ENCODE peak calls at places on chromosome 4, in four cellular contexts. L, C, Y and V are unnamed samples. For H3K4me1, the result is how much of the 10 kb centered on the place peaks cover.

GRCh38 chr4:92969650-92970370 is 666.0 kb downstream of the GRID2 start:
- DNase-seq in C (no peak), Y (no peak), L (no peak), V (no peak)

GRCh38 chr4:120753854-120754253 is 168.7 kb downstream of the PRDM5 start:
- DNase-seq in L (no peak), Y (no peak), C (no peak), V (no peak)

GRCh38 chr4:120754590-120754989 is 167.9 kb downstream of the PRDM5 start:
- DNase-seq in Y (no peak), L (no peak), C (no peak), V (no peak)

GRCh38 chr4:88244821-88245579 is 39.4 kb downstream of the PPM1K start:
- DNase-seq in L (no peak), Y (no peak), C (no peak), V (peak)

GRCh38 chr4:73447701-73448100 is 11.7 kb downstream of the AFP start:
- DNase-seq in Y (no peak), C (no peak), L (no peak), V (no peak)

GRCh38 chr4:83075271-83075670 is 39.3 kb downstream of the PLAC8 start:
- DNase-seq in C (no peak), L (no peak), Y (no peak), V (no peak)

GRCh38 chr4:163591614-163592020 is 97.1 kb downstream of the TMA16 start:
- DNase-seq in L (no peak), Y (no peak), C (no peak), V (no peak)

GRCh38 chr4:77201343-77201742 is 44.3 kb downstream of the CCNG2 start:
- DNase-seq in Y (no peak), C (no peak), L (no peak), V (no peak)

GRCh38 chr4:79174855-79175254 is 151.0 kb downstream of the NAA11 start:
- DNase-seq in Y (no peak), L (no peak), C (no peak), V (no peak)

GRCh38 chr4:86357608-86358007 is 2.2 kb downstream of the MAPK10 start:
- DNase-seq in L (no peak), Y (no peak), C (no peak), V (no peak)

GRCh38 chr4:86356831-86357230 is 3.0 kb downstream of the MAPK10 start:
- DNase-seq in L (no peak), C (no peak), Y (no peak), V (no peak)

GRCh38 chr4:86359944-86360478 is at the start of gene MAPK10:
- DNase-seq in C (peak), L (peak), Y (peak), V (peak)

GRCh38 chr4:86356425-86356824 is 3.4 kb downstream of the MAPK10 start:
- DNase-seq in C (no peak), L (no peak), Y (no peak), V (no peak)

DNA sequence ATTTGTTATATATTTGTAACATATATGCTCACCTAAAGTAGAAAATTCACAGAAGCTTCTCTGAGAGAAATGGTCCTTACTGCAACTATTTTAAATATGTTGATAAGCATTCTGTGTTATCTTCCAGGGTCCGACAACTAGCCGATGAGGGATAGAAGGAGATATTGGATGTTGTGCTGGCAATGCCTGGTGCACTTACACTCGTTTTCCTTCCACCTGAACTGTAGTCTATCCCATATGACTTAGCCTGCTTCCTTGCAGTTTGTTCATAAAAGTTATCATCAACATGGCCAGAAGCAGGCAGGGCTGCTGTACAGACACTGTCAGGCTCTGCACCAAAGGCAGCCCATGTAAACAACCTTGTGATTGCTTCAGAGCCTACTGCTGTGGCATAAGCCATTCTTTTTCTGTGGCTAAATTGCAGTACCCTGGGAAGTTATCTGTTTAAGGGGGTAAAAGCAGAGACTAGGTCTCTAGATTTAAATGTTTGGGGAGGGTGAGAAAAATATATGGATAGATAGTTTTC is 1.6 kb downstream of the MAPK10 start:
- DNase-seq in L (no peak), C (no peak), Y (no peak), V (no peak)
- H3K27ac ChIP-seq in L (peak), C (no peak), Y (no peak), V (no peak)

DNA sequence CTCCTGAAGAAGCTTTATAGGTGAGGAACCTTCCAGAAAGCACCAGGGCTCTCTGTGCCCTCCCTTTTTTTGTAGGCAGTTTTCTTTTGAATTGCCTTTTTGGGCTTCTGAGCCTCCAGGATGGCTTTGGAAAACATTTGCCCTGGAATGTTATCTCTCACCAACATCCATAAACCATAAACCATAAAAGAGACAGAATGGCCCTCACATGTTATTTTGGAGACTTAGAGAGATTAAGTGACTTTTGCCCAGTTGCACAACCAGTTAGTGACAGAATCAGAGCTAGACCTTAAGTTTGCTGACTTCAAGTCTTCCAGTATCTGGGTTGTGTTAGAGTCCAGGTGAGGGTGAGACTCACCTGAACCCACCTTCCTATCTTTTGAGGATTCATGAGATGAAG is 153.0 kb upstream of the STX18 start:
- DNase-seq in C (no peak), Y (no peak), L (no peak), V (no peak)
- H3K4me1 ChIP-seq in C (under half), Y (under half), L (under half), V (under half)

GRCh38 chr4:15681372-15682339 is at the start of gene FAM200B:
- DNase-seq in Y (peak), C (peak), L (peak), V (peak)
- TF ChIP-seq POLR2A in Y (peak), C (peak), L (peak), V (peak)

GRCh38 chr4:21802406-21802805 is 146.2 kb downstream of the KCNIP4 start:
- DNase-seq in Y (no peak), L (no peak), C (no peak), V (no peak)

GRCh38 chr4:21806991-21807390 is 141.6 kb downstream of the KCNIP4 start:
- DNase-seq in Y (no peak), L (no peak), C (no peak), V (no peak)

DNA sequence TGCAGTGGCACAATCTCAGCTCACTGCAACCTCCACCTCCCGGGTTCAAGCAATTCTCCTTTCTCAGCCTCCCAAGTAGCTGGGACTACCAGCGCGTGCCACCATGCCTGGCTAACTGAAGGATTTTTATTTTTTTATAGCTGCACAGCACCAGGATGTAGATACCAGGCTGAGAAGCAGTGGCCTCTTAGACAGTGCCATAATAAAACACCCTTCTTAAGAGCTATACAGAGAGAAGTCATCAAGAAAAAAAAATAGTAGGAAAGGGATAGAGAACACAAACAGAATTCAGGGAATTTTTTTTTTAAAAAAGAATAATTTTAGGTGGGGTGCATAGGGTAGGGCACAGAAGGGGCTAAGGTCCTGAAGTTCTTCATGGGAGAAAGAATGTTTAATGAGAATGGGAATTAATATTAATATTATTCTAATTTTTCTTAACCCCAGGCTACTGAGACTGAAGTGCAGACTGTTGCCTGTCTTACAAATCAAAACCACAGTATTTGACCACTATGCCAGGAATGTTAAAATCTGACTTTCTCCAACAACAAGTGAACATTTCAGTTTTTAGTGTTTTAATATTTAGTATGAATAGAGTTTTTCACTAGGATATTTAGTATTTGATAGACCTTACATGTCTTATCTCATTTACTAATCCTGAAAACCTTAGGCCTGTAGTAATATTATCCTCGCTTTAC is 146.8 kb downstream of the KCNIP4 start:
- DNase-seq in Y (no peak), C (no peak), L (no peak), V (no peak)
- H3K27ac ChIP-seq in Y (no peak), C (no peak), L (no peak), V (no peak)

GRCh38 chr4:86968477-86969015 is 33.7 kb downstream of the AFF1 start:
- DNase-seq in L (no peak), C (no peak), Y (no peak), V (no peak)

GRCh38 chr4:86965019-86965976 is 30.5 kb downstream of the AFF1 start:
- DNase-seq in Y (no peak), C (no peak), L (no peak), V (no peak)

GRCh38 chr4:86967798-86968197 is 33.0 kb downstream of the AFF1 start:
- DNase-seq in Y (no peak), C (no peak), L (no peak), V (no peak)

GRCh38 chr4:86963697-86964096 is 28.9 kb downstream of the AFF1 start:
- DNase-seq in L (no peak), Y (no peak), C (no peak), V (no peak)

GRCh38 chr4:86967061-86967460 is 32.2 kb downstream of the AFF1 start:
- DNase-seq in Y (no peak), L (no peak), C (no peak), V (no peak)
- H3K4me1 ChIP-seq in Y (under half), L (under half), C (under half), V (under half)

DNA sequence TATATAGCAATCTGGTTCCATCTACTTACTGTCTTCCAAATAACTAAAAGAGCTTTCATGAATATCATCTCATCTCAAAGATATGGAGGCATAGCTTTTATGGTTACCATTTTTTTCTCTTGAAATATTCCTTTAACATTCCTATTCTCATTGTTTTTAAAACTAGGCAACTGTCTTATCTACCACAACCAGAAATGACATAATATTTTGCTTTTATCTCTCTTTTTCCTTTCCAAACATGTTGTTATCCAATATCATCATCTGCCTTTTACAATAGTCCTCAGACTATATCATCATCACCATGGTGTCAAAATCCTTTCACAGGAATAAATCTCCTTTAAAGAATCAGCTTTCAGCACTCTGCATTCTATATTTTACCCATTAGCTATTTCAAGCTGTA is 1005.2 kb downstream of the PDHA2 start:
- DNase-seq in L (no peak), C (no peak), Y (no peak), V (no peak)
- TF ChIP-seq POLR2A in L (no peak), C (no peak), Y (no peak), V (no peak)